ENCODE peak calls at places on chromosomes 5 and 9, in nine cellular contexts. G is left lung; D is GM12878; H is activated CD8-positive, alpha-beta T cell treated with anti-CD3 and anti-CD28 coated beads for 36 hours; X is upper lobe of right lung; I is activated CD8-positive, alpha-beta memory T cell treated with anti-CD3 and anti-CD28 coated beads, Interleukin-2, amount 10 ng/mL, durations not matched to agents 7 days and 5 days; Z is K562; T is naive thymus-derived CD4-positive, alpha-beta T cell; M is central memory CD8-positive, alpha-beta T cell. E is an unnamed sample.
A peak's percentile ranks its signal among the peaks of the same experiment; 100 is the strongest.

GRCh38 chr9:7154003-7154619 is 396.3 kb downstream of the KDM4C start:
- ATAC-seq in G (no peak), D (no peak), H (no peak), X (no peak), I (no peak), Z (peak; percentile 66), T (no peak), M (no peak), E (no peak)

GRCh38 chr9:128250839-128251558 is 24.8 kb downstream of the GOLGA2 start:
- ATAC-seq in G (no peak), D (no peak), H (no peak), X (no peak), I (no peak), Z (peak; percentile 0), T (no peak), M (no peak), E (no peak)

GRCh38 chr5:65876496-65876895 is 49.9 kb upstream of the ERBIN start:
- ATAC-seq in G (no peak), D (no peak), H (no peak), X (no peak), I (no peak), Z (no peak), T (no peak), M (no peak), E (no peak)

GRCh38 chr5:33685873-33686550 is 205.8 kb downstream of the ADAMTS12 start:
- ATAC-seq in G (no peak), D (no peak), H (no peak), X (no peak), I (no peak), Z (peak; percentile 28), T (no peak), M (no peak), E (no peak)

GRCh38 chr5:31361234-31361633 is 167.7 kb downstream of the CDH6 start:
- ATAC-seq in G (no peak), D (no peak), H (no peak), X (no peak), I (no peak), Z (no peak), T (no peak), M (no peak), E (no peak)

GRCh38 chr5:157845894-157846598 is 12.9 kb downstream of the CLINT1 start:
- ATAC-seq in G (peak; percentile 36), D (no peak), H (no peak), X (no peak), I (no peak), Z (no peak), T (no peak), M (no peak), E (no peak)

GRCh38 chr9:5562806-5563416 is 52.6 kb downstream of the PDCD1LG2 start:
- ATAC-seq in G (no peak), D (peak; percentile 9), H (no peak), X (no peak), I (no peak), Z (no peak), T (no peak), M (no peak), E (no peak)

GRCh38 chr9:134570726-134571325 is 70.8 kb upstream of the COL5A1 start:
- ATAC-seq in G (no peak), D (no peak), H (no peak), X (no peak), I (no peak), Z (no peak), T (no peak), M (no peak), E (no peak)

GRCh38 chr5:38317887-38318286 is 59.5 kb downstream of the EGFLAM start:
- ATAC-seq in G (no peak), D (no peak), H (no peak), X (no peak), I (no peak), Z (no peak), T (no peak), M (no peak), E (no peak)

GRCh38 chr5:172005708-172006377 is 595 bp downstream of the FBXW11 start:
- ATAC-seq in G (peak; percentile 8), D (peak; percentile 12), H (peak; percentile 4), X (peak; percentile 5), I (peak; percentile 1), Z (peak; percentile 32), T (no peak), M (no peak), E (no peak)

GRCh38 chr5:14213813-14214585 is 70.9 kb downstream of the TRIO start:
- ATAC-seq in G (peak; percentile 31), D (peak; percentile 29), H (no peak), X (peak; percentile 14), I (no peak), Z (no peak), T (no peak), M (no peak), E (no peak)

GRCh38 chr9:4504250-4504649 is 14.0 kb downstream of the SLC1A1 start:
- ATAC-seq in G (no peak), D (no peak), H (no peak), X (peak; percentile 33), I (no peak), Z (no peak), T (no peak), M (no peak), E (no peak)

GRCh38 chr5:80697100-80697499 is 42.3 kb upstream of the DHFR start:
- ATAC-seq in G (peak; percentile 53), D (no peak), H (no peak), X (no peak), I (no peak), Z (no peak), T (no peak), M (no peak), E (no peak)

GRCh38 chr9:130895481-130896232 is 955 bp downstream of the QRFP start:
- ATAC-seq in G (no peak), D (no peak), H (no peak), X (no peak), I (no peak), Z (peak; percentile 4), T (no peak), M (no peak), E (no peak)

GRCh38 chr5:41270423-41271251 is 57.3 kb upstream of the C6 start:
- ATAC-seq in G (peak; percentile 96), D (peak; percentile 90), H (no peak), X (peak; percentile 87), I (no peak), Z (peak; percentile 58), T (no peak), M (no peak), E (peak; percentile 72)

GRCh38 chr9:16133032-16133431 is 580.2 kb downstream of the CCDC171 start:
- ATAC-seq in G (no peak), D (no peak), H (no peak), X (no peak), I (no peak), Z (no peak), T (no peak), M (no peak), E (no peak)

E was measured in gastroesophageal sphincter.